ENCODE peak calls at places on chromosomes 7 and 10, in four cellular contexts. I is suprapubic skin, N is left ventricle myocardium inferior, L is HCT116. U is an unnamed sample.

GRCh38 chr7:111438369-111439289 is 123.7 kb downstream of the IMMP2L start:
- DNase-seq in I (no peak), N (no peak), L (no peak), U (peak)

GRCh38 chr10:15166325-15166724 is 2.2 kb downstream of the NMT2 start:
- DNase-seq in I (no peak), N (no peak), L (no peak), U (no peak)

GRCh38 chr10:120963053-120963533 is 111.9 kb downstream of the WDR11 start:
- DNase-seq in I (no peak), N (no peak), L (no peak), U (no peak)

GRCh38 chr7:28530175-28531142 is 118.1 kb downstream of the CREB5 start:
- DNase-seq in I (no peak), N (peak), L (no peak), U (no peak)

GRCh38 chr10:87976101-87976743 is 112.8 kb downstream of the PTEN start:
- DNase-seq in I (no peak), N (no peak), L (no peak), U (no peak)

GRCh38 chr7:16526742-16527540 is at the start of gene LRRC72:
- DNase-seq in I (no peak), N (no peak), L (no peak), U (no peak)

GRCh38 chr7:155864271-155864985 is 52.2 kb upstream of the SHH start:
- DNase-seq in I (peak), N (no peak), L (no peak), U (no peak)

GRCh38 chr7:5452937-5453540 is 29.4 kb upstream of the TNRC18 start:
- DNase-seq in I (no peak), N (no peak), L (no peak), U (no peak)

GRCh38 chr7:88184848-88185304 is 35.0 kb downstream of the SRI start:
- DNase-seq in I (no peak), N (no peak), L (no peak), U (peak)

GRCh38 chr10:101939273-101939635 is 95.7 kb upstream of the KCNIP2 start:
- DNase-seq in I (no peak), N (no peak), L (peak), U (peak)

GRCh38 chr10:110151467-110151866 is 55.9 kb upstream of the MXI1 start:
- DNase-seq in I (peak), N (no peak), L (no peak), U (peak)

GRCh38 chr10:12590682-12591642 is 241.6 kb downstream of the CAMK1D start:
- DNase-seq in I (no peak), N (no peak), L (no peak), U (no peak)

GRCh38 chr7:125445901-125446300 is 516.3 kb upstream of the POT1 start:
- DNase-seq in I (no peak), N (no peak), L (no peak), U (no peak)

GRCh38 chr7:39720586-39720985 is 97.2 kb downstream of the RALA start:
- DNase-seq in I (no peak), N (no peak), L (no peak), U (peak)

GRCh38 chr10:88849224-88849623 is 2.4 kb downstream of the ANKRD22 start:
- DNase-seq in I (no peak), N (no peak), L (no peak), U (peak)

GRCh38 chr7:120272261-120272895 is 597 bp upstream of the KCND2 start:
- DNase-seq in I (no peak), N (no peak), L (peak), U (peak)

GRCh38 chr7:120274482-120274881 is 1.5 kb downstream of the KCND2 start:
- DNase-seq in I (no peak), N (no peak), L (no peak), U (no peak)

GRCh38 chr7:120273476-120273975 is 551 bp downstream of the KCND2 start:
- DNase-seq in I (no peak), N (peak), L (no peak), U (peak)

GRCh38 chr7:120274899-120275298 is 1.9 kb downstream of the KCND2 start:
- DNase-seq in I (no peak), N (no peak), L (no peak), U (no peak)

DNA sequence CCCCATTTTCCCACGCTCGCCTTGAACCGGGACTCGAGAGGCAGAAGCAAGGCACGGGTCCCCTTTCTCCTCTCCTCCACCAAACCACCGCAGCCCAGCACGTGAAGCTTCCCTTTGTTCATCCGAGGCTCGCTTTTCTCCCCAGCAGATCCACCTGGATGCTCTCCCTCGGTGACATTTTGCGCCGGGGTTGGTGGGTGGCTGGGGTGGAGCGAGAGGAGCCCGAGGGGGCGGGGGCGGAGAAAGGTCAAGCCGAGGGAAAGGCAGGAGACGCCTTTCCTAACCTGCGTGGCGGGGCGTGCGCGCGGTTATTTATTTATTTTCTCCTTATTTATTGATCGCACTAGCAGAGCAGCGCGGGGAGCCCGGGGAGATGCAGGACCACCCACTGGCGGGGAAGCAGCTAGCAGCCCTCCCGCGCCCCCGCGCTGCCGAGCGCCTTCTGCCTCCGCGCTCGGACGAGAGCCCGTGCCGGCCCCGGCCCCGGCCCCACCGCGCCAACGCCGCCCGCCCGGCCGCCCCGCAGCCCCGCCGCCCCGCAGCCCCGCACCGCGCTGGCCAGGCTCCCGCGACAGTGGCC is at the start of gene KCND2:
- DNase-seq in I (no peak), N (peak), L (no peak), U (peak)
- H3K27ac ChIP-seq in I (no peak), N (no peak), L (no peak), U (no peak)

DNA sequence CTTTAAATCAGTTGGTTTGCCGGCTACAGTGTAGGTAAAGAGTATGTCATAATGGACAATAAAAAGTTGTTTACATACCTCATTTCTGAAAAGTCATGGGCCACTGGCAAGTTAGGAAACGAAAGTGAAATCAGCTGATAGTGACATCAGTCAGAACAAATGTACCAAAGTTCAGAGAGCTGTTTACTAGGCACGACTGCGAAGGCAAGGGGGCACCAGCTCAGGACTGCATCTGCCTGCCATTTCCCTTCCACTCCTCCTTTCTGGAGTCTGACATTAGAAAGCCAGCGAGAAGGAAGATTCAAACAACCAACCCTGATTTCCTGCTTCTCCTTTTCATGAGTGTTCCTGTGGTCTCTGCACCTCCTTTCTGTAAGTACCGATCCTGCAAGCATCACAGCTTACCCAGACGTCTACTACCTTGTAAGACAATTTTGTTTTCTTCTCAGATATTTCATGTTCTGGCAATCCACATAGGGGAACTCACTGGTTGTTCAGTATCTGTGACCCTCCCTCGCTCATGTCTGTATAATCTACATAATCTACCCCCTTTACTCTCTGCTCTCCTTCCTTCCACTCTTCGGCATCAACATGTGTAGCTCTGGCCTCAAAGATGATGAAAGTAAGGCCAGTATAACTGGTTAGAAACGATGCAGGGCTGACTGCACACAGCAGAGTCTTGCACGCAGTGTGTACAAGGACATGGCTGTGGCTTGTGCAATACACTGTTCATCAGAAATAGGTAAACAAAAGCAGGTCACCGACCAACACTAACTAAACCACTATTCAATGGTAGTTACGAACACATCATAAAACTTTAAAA is at the start of gene TMEM140:
- DNase-seq in I (no peak), N (no peak), L (no peak), U (no peak)
- TF ChIP-seq CTCF in I (no peak), N (peak), L (no peak), U (no peak)

DNA sequence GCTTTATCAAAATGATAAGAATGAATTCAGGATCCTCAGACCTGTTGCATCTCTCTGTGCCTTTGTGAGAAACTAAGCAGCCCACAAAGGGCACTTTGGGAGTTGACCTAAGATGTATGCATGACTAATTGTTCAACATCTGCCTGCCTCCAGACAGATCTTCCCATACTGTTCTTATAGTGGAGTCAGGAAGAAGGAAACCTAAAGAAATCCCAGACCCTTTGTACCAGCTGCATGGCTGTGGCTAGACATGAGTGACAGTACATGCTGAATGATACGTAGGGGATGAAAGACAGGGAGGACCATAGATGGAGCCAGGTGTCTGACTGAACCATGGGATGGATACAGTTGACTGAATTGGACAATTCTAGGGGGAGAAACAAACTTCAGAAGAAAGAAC is 148.7 kb upstream of the PCGF5 start:
- DNase-seq in I (no peak), N (no peak), L (no peak), U (no peak)
- H3K27ac ChIP-seq in I (no peak), N (no peak), L (no peak), U (no peak)

GRCh38 chr7:22667562-22668239 is 59.3 kb upstream of the IL6 start:
- DNase-seq in I (no peak), N (no peak), L (peak), U (peak)
- TF ChIP-seq CTCF in I (no peak), N (no peak), L (no peak), U (no peak)

DNA sequence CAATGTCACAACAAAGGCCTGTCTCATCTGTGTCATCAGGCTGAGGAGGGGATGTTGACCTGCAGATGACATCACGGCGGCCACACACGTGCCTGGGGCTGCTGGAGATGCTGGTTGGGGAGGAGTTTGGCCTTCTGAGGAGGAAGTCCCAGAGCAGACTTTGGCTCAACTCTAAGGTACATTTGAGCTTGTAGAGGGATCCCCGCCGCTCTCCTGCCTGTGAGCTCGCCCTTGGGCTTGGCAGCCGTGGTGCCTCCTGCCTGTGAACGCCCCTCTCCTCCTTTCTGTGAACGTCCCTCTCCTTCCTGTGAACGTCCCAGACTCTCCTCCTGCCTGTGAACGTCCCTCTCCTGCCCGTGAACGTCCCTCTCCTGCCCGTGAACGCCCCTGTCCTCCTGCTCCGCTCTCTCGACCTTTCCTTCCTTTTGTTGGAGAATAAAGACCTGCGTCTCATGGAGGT is 176.4 kb downstream of the DNAJB6 start:
- DNase-seq in I (no peak), N (no peak), L (no peak), U (no peak)
- H3K27ac ChIP-seq in I (no peak), N (no peak), L (no peak), U (no peak)

GRCh38 chr7:787332-788240 is 44.7 kb upstream of the SUN1 start:
- DNase-seq in I (no peak), N (no peak), L (no peak), U (no peak)
- TF ChIP-seq CTCF in I (no peak), N (no peak), L (peak), U (no peak)

GRCh38 chr7:133429371-133429770 is 176.5 kb downstream of the EXOC4 start:
- DNase-seq in I (no peak), N (no peak), L (no peak), U (peak)
- H3K27ac ChIP-seq in I (no peak), N (no peak), L (no peak), U (no peak)

GRCh38 chr7:157405914-157406810 is 69.4 kb downstream of the DNAJB6 start:
- DNase-seq in I (no peak), N (peak), L (no peak), U (no peak)

GRCh38 chr7:157404002-157404401 is 67.2 kb downstream of the DNAJB6 start:
- DNase-seq in I (no peak), N (no peak), L (no peak), U (no peak)

GRCh38 chr7:157404845-157405481 is 68.2 kb downstream of the DNAJB6 start:
- DNase-seq in I (no peak), N (no peak), L (no peak), U (peak)

GRCh38 chr7:157406971-157407370 is 70.2 kb downstream of the DNAJB6 start:
- DNase-seq in I (no peak), N (no peak), L (no peak), U (no peak)

DNA sequence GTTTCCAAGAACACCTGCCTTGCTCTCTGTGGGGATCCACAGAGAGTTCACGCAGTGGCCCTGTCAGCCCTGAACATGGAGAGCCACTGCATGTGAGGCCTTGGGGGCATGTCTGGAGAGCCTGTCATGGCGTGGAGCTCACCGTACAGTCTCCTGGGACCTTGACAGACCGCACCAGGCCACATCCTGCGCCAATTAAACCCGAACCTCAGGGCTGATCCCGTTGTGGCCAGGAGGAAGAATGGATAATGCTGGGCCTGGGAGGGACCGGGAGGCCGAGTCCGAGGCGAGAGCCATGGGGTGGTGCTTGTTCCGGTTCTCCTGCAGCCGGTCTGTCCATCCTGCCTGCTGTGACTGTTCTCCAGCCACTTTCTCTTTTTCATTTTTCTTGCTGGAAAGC is 68.7 kb downstream of the DNAJB6 start:
- DNase-seq in I (no peak), N (no peak), L (no peak), U (no peak)
- TF ChIP-seq CTCF in I (no peak), N (no peak), L (no peak), U (no peak)

DNA sequence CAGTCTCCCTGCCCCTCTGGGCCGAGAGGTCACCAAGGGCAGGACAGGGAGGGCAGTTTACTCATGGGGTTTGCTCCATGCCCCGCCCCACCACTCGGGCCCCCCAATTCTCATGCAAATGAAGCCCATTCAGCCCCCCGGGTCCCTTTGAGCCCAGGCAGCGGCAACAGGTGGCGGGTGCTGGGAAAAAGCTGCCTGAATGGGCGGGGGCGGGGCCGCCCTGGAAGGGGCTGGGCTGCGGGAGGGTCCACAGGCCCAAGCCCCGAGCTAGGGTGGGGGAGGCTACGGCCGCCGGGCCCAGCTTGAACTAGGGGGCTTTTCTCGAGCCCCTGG is 5.2 kb downstream of the LFNG start:
- DNase-seq in I (no peak), N (no peak), L (no peak), U (no peak)
- H3K27ac ChIP-seq in I (peak), N (peak), L (peak), U (no peak)